ENCODE peak calls at places on chromosomes 7 and 10, in six cellular contexts. S is H1, J is transverse colon, H is prostate gland, I is GM23338, R is HCT116. F is an unnamed sample.

GRCh38 chr10:6216916-6217315 is 14.2 kb downstream of the PFKFB3 start:
- DNase-seq in R (no peak), I (no peak), H (no peak), J (no peak), S (no peak), F (no peak)

GRCh38 chr10:60384708-60385398 is 4.8 kb downstream of the ANK3 start:
- DNase-seq in J (no peak), I (no peak), S (no peak), H (no peak), R (peak), F (no peak)

GRCh38 chr7:98907570-98907969 is 29.2 kb downstream of the TRRAP start:
- DNase-seq in J (no peak), R (no peak), H (no peak), I (peak), S (no peak), F (no peak)

GRCh38 chr7:91674470-91674869 is 206.0 kb downstream of the MTERF1 start:
- DNase-seq in S (no peak), R (no peak), J (no peak), H (no peak), I (no peak), F (no peak)

GRCh38 chr7:105136221-105136620 is 122.2 kb downstream of the KMT2E start:
- DNase-seq in J (no peak), R (peak), I (peak), S (no peak), H (no peak), F (peak)

GRCh38 chr10:132392811-132393694 is 3.9 kb upstream of the PWWP2B start:
- DNase-seq in R (no peak), H (no peak), I (no peak), J (peak), S (no peak), F (no peak)

GRCh38 chr7:78121878-78122277 is 323.3 kb downstream of the PHTF2 start:
- DNase-seq in J (no peak), H (no peak), R (no peak), I (no peak), S (no peak), F (no peak)

GRCh38 chr7:135971366-135971725 is 5.8 kb downstream of the MTPN start:
- DNase-seq in S (no peak), J (no peak), H (no peak), I (no peak), R (no peak), F (no peak)

GRCh38 chr7:154304740-154305679 is 252.8 kb downstream of the DPP6 start:
- DNase-seq in R (no peak), H (no peak), S (no peak), I (no peak), J (no peak), F (no peak)

GRCh38 chr7:135673360-135673706 is 11.0 kb downstream of the STMP1 start:
- DNase-seq in H (no peak), J (no peak), I (no peak), R (no peak), S (no peak), F (no peak)

GRCh38 chr10:35903021-35903420 is 260.9 kb upstream of the FZD8 start:
- DNase-seq in H (no peak), R (no peak), S (no peak), I (no peak), J (no peak), F (no peak)

GRCh38 chr10:108404155-108404554 is 1239.6 kb upstream of the SORCS1 start:
- DNase-seq in H (no peak), S (no peak), I (no peak), J (no peak), R (no peak), F (no peak)

GRCh38 chr7:139033346-139034114 is 2.3 kb downstream of the ZC3HAV1L start:
- DNase-seq in H (peak), R (no peak), I (no peak), J (no peak), S (no peak), F (no peak)

GRCh38 chr7:2811476-2812118 is 32.5 kb downstream of the GNA12 start:
- DNase-seq in J (no peak), S (no peak), I (peak), R (no peak), H (no peak), F (no peak)

GRCh38 chr10:99325261-99325660 is 3.9 kb upstream of the CNNM1 start:
- DNase-seq in H (no peak), S (no peak), R (no peak), I (no peak), J (no peak), F (no peak)

GRCh38 chr10:69629897-69630650 is at the start of gene FAM241B:
- DNase-seq in R (peak), J (peak), S (no peak), H (peak), I (peak), F (no peak)

GRCh38 chr7:3260425-3260762 is 40.7 kb upstream of the SDK1 start:
- DNase-seq in J (no peak), S (no peak), I (no peak), H (no peak), R (no peak), F (no peak)

GRCh38 chr10:33129181-33129928 is 171.3 kb upstream of the ITGB1 start:
- DNase-seq in S (no peak), R (no peak), I (no peak), H (no peak), J (no peak), F (no peak)

GRCh38 chr10:78968960-78969359 is 99.8 kb upstream of the ZMIZ1 start:
- DNase-seq in H (no peak), S (no peak), R (no peak), I (no peak), J (no peak), F (no peak)

GRCh38 chr7:24668922-24669635 is 88.2 kb downstream of the GSDME start:
- DNase-seq in H (no peak), J (peak), I (no peak), R (no peak), S (no peak), F (no peak)

GRCh38 chr10:103682042-103682441 is 173.3 kb downstream of the SH3PXD2A start:
- DNase-seq in J (no peak), R (no peak), S (no peak), I (no peak), H (no peak), F (no peak)

GRCh38 chr10:104328916-104329710 is 9.2 kb downstream of the ITPRIP start:
- DNase-seq in R (peak), S (no peak), J (no peak), I (peak), H (peak), F (peak)

GRCh38 chr10:16950686-16951681 is 133.8 kb upstream of the RSU1 start:
- DNase-seq in I (peak), J (no peak), R (peak), H (no peak), S (peak), F (no peak)

GRCh38 chr10:47165711-47166404 is 134.1 kb upstream of the GDF10 start:
- DNase-seq in R (no peak), J (peak), S (no peak), I (no peak), H (peak), F (no peak)

GRCh38 chr10:21528452-21529235 is 3.2 kb upstream of the SKIDA1 start:
- DNase-seq in R (no peak), H (no peak), J (no peak), S (no peak), I (no peak), F (no peak)

GRCh38 chr10:125134483-125134848 is 25.9 kb downstream of the CTBP2 start:
- DNase-seq in H (no peak), I (no peak), R (no peak), J (no peak), S (no peak), F (no peak)

GRCh38 chr10:121527690-121528089 is 70.6 kb downstream of the FGFR2 start:
- DNase-seq in I (no peak), R (no peak), H (no peak), S (no peak), J (peak), F (no peak)

GRCh38 chr7:100584046-100584676 is 1.8 kb downstream of the LRCH4 start:
- DNase-seq in R (no peak), I (no peak), S (no peak), H (no peak), J (no peak), F (no peak)

GRCh38 chr10:45468110-45468509 is 94.1 kb downstream of the ALOX5 start:
- DNase-seq in I (no peak), R (no peak), J (no peak), H (no peak), S (no peak), F (no peak)

GRCh38 chr10:45471531-45472310 is 97.7 kb downstream of the ALOX5 start:
- DNase-seq in R (no peak), H (no peak), I (peak), J (no peak), S (no peak), F (no peak)

GRCh38 chr10:45473126-45473525 is 99.1 kb downstream of the ALOX5 start:
- DNase-seq in I (no peak), R (no peak), H (no peak), S (no peak), J (no peak), F (no peak)

GRCh38 chr10:45466784-45467183 is 92.8 kb downstream of the ALOX5 start:
- DNase-seq in R (no peak), H (no peak), J (no peak), I (no peak), S (no peak), F (no peak)

GRCh38 chr10:45470098-45471012 is 96.3 kb downstream of the ALOX5 start:
- DNase-seq in S (no peak), H (peak), R (no peak), J (peak), I (peak), F (no peak)
- TF ChIP-seq POLR2AphosphoS5 in S (no peak), H (peak), R (no peak), J (no peak), I (no peak), F (peak)

DNA sequence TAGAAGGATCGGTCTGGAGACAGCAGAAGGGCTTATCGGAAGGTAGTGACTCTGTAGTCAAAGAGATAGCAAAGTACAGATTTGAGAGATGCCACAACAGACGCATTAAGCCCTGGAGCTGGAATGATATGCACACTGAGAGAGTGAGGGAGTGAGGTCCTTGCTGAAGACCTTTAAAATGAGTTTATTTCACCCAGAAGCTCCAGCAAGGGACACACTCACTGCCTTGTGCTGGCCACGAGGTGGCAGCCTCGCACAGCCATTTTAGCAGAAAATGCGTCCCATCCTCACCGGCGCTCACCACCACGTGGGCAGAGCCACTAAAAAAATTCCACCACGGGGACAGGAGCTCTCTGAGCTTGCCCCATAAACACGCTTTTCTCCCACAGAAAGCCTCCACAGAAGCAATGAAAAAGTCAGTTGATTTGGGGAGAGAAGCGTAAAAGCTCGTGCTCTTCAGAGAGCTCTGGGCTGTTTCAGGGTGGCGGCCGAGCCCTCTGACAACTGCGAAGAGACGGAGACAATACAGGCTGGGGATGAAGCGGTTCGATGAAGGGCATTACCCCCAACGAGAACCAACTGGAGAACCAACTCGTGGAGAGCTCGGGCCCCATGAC is 163.0 kb upstream of the KLF14 start:
- DNase-seq in H (no peak), I (peak), S (no peak), R (peak), J (peak), F (no peak)
- H3K27ac ChIP-seq in H (peak), I (peak), S (no peak), R (peak), J (peak), F (peak)

DNA sequence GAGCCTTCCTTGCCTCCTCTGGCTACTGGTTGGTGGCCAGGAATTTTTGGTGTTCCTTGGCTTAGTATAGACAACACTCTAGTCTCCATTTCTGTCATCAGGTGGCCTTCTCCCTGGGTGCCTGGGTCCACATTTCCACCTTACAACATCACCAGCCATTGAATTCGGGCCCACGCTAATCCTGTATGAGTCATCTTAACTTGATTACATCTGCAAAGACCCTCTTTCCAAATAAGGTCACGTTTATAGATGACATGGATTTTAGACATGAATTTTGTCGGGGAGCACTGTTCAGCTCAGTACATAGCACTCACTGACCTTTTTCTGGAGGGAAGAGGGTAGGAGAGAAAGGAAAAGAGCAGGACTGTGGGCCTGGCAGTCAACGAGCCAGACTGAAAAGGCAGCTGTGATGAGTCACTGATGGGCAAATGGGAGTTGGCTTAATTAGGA is 39.4 kb downstream of the MMRN2 start:
- DNase-seq in R (no peak), J (no peak), I (no peak), S (no peak), H (no peak), F (no peak)
- TF ChIP-seq POLR2AphosphoS5 in R (no peak), J (no peak), I (no peak), S (no peak), H (no peak), F (no peak)

GRCh38 chr10:127797339-127797738 is 60.4 kb downstream of the FOXI2 start:
- DNase-seq in R (no peak), H (no peak), I (no peak), J (no peak), S (peak), F (no peak)

GRCh38 chr10:127798116-127798515 is 61.1 kb downstream of the FOXI2 start:
- DNase-seq in I (no peak), S (no peak), R (no peak), J (no peak), H (no peak), F (no peak)

GRCh38 chr10:127801302-127801701 is 64.3 kb downstream of the FOXI2 start:
- DNase-seq in J (no peak), H (no peak), I (peak), S (no peak), R (no peak), F (no peak)

GRCh38 chr10:127802532-127803055 is 65.6 kb downstream of the FOXI2 start:
- DNase-seq in J (no peak), S (no peak), I (peak), R (no peak), H (no peak), F (no peak)
- H3K27ac ChIP-seq in J (no peak), S (no peak), I (no peak), R (no peak), H (no peak), F (no peak)

GRCh38 chr10:29798876-29799690 is 164.3 kb upstream of the SVIL start:
- DNase-seq in I (no peak), R (no peak), H (no peak), S (no peak), J (no peak), F (no peak)

GRCh38 chr10:29806350-29806788 is 171.6 kb upstream of the SVIL start:
- DNase-seq in H (no peak), I (no peak), J (no peak), R (no peak), S (no peak), F (no peak)

GRCh38 chr10:29805134-29805691 is 170.4 kb upstream of the SVIL start:
- DNase-seq in S (no peak), R (no peak), H (no peak), I (no peak), J (no peak), F (no peak)

GRCh38 chr10:29807407-29807806 is 172.6 kb upstream of the SVIL start:
- DNase-seq in I (no peak), H (no peak), R (no peak), S (no peak), J (no peak), F (peak)

GRCh38 chr10:29804025-29804852 is 169.5 kb upstream of the SVIL start:
- DNase-seq in S (no peak), R (peak), J (peak), I (no peak), H (peak), F (peak)
- TF ChIP-seq POLR2AphosphoS5 in S (no peak), R (no peak), J (no peak), I (no peak), H (peak), F (peak)

F was measured in Panc1.